ENCODE peak calls at places on chromosomes 4 and X, in seven cellular contexts. One of them, this sample, is unnamed.

GRCh38 chrX:16567681-16568080 is 82.3 kb upstream of the S100G start:
- DNase-seq in BE2C: no peak
- DNase-seq in myocyte: no peak
- DNase-seq in T-helper 1 cell: no peak
- DNase-seq in pancreas: no peak
- DNase-seq in LNCaP clone FGC: no peak
- DNase-seq in T-helper 9 cell: no peak
- DNase-seq in this sample: no peak

GRCh38 chrX:105136786-105137185 is 83.7 kb downstream of the TEX13A start:
- DNase-seq in T-helper 1 cell: no peak
- DNase-seq in myocyte: no peak
- DNase-seq in T-helper 9 cell: no peak
- DNase-seq in LNCaP clone FGC: no peak
- DNase-seq in BE2C: no peak
- DNase-seq in pancreas: no peak
- DNase-seq in this sample: no peak

GRCh38 chrX:107827852-107828251 is 2.2 kb downstream of the MID2 start:
- DNase-seq in BE2C: no peak
- DNase-seq in T-helper 1 cell: no peak
- DNase-seq in pancreas: no peak
- DNase-seq in T-helper 9 cell: no peak
- DNase-seq in LNCaP clone FGC: no peak
- DNase-seq in myocyte: no peak
- DNase-seq in this sample: no peak

GRCh38 chr4:183362916-183363542 is 40.8 kb upstream of the CLDN24 start:
- DNase-seq in BE2C: peak
- DNase-seq in T-helper 9 cell: no peak
- DNase-seq in myocyte: no peak
- DNase-seq in LNCaP clone FGC: no peak
- DNase-seq in T-helper 1 cell: no peak
- DNase-seq in pancreas: no peak
- DNase-seq in this sample: no peak

GRCh38 chrX:46836701-46837542 is at the start of gene RP2:
- DNase-seq in T-helper 9 cell: peak
- DNase-seq in T-helper 1 cell: peak
- DNase-seq in myocyte: peak
- DNase-seq in BE2C: peak
- DNase-seq in LNCaP clone FGC: peak
- DNase-seq in pancreas: peak
- DNase-seq in this sample: peak

GRCh38 chr4:188989371-188989770 is 850.1 kb downstream of the TRIML1 start:
- DNase-seq in pancreas: no peak
- DNase-seq in BE2C: no peak
- DNase-seq in myocyte: no peak
- DNase-seq in T-helper 1 cell: no peak
- DNase-seq in T-helper 9 cell: no peak
- DNase-seq in LNCaP clone FGC: no peak
- DNase-seq in this sample: no peak

GRCh38 chr4:184899261-184900134 is 73.7 kb upstream of the ACSL1 start:
- DNase-seq in T-helper 9 cell: no peak
- DNase-seq in BE2C: no peak
- DNase-seq in LNCaP clone FGC: no peak
- DNase-seq in pancreas: peak
- DNase-seq in T-helper 1 cell: no peak
- DNase-seq in myocyte: peak
- DNase-seq in this sample: no peak

GRCh38 chr4:28799696-28800095 is 1920.5 kb upstream of the PCDH7 start:
- DNase-seq in LNCaP clone FGC: no peak
- DNase-seq in myocyte: no peak
- DNase-seq in T-helper 9 cell: no peak
- DNase-seq in pancreas: no peak
- DNase-seq in T-helper 1 cell: no peak
- DNase-seq in BE2C: no peak
- DNase-seq in this sample: no peak

GRCh38 chr4:147786031-147786430 is 54.1 kb downstream of the ARHGAP10 start:
- DNase-seq in T-helper 9 cell: no peak
- DNase-seq in myocyte: peak
- DNase-seq in BE2C: no peak
- DNase-seq in LNCaP clone FGC: peak
- DNase-seq in pancreas: no peak
- DNase-seq in T-helper 1 cell: no peak
- DNase-seq in this sample: no peak

GRCh38 chrX:136168929-136169735 is 21.8 kb downstream of the FHL1 start:
- DNase-seq in LNCaP clone FGC: no peak
- DNase-seq in pancreas: no peak
- DNase-seq in BE2C: peak
- DNase-seq in T-helper 1 cell: no peak
- DNase-seq in myocyte: peak
- DNase-seq in T-helper 9 cell: no peak
- DNase-seq in this sample: no peak

GRCh38 chrX:63330681-63331080 is 20.5 kb downstream of the SPIN4 start:
- DNase-seq in T-helper 9 cell: no peak
- DNase-seq in LNCaP clone FGC: no peak
- DNase-seq in T-helper 1 cell: no peak
- DNase-seq in myocyte: no peak
- DNase-seq in BE2C: no peak
- DNase-seq in pancreas: no peak
- DNase-seq in this sample: no peak

GRCh38 chr4:162852642-162853041 is 314.0 kb downstream of the NAF1 start:
- DNase-seq in myocyte: no peak
- DNase-seq in T-helper 9 cell: no peak
- DNase-seq in pancreas: no peak
- DNase-seq in LNCaP clone FGC: no peak
- DNase-seq in BE2C: no peak
- DNase-seq in T-helper 1 cell: no peak
- DNase-seq in this sample: no peak

GRCh38 chr4:164207460-164207859 is 546.5 kb upstream of the SMIM31 start:
- DNase-seq in myocyte: no peak
- DNase-seq in BE2C: no peak
- DNase-seq in pancreas: no peak
- DNase-seq in T-helper 1 cell: no peak
- DNase-seq in T-helper 9 cell: no peak
- DNase-seq in LNCaP clone FGC: no peak
- DNase-seq in this sample: no peak

GRCh38 chr4:2417765-2418651 is at the start of gene ZFYVE28:
- DNase-seq in pancreas: peak
- DNase-seq in myocyte: no peak
- DNase-seq in T-helper 9 cell: no peak
- DNase-seq in BE2C: no peak
- DNase-seq in T-helper 1 cell: no peak
- DNase-seq in LNCaP clone FGC: no peak
- DNase-seq in this sample: peak

GRCh38 chr4:68070302-68070701 is 59.4 kb downstream of the TMPRSS11F start:
- DNase-seq in LNCaP clone FGC: no peak
- DNase-seq in T-helper 9 cell: no peak
- DNase-seq in BE2C: no peak
- DNase-seq in pancreas: no peak
- DNase-seq in myocyte: no peak
- DNase-seq in T-helper 1 cell: no peak
- DNase-seq in this sample: no peak

GRCh38 chrX:143635915-143636314 is at the start of gene SLITRK4:
- DNase-seq in pancreas: peak
- DNase-seq in T-helper 9 cell: no peak
- DNase-seq in myocyte: peak
- DNase-seq in BE2C: no peak
- DNase-seq in T-helper 1 cell: no peak
- DNase-seq in LNCaP clone FGC: no peak
- DNase-seq in this sample: peak